ENCODE peak calls at places on chromosomes 2 and 18, in seven cellular contexts. Q is H9, J is IMR-90, U is H1, T is mesenchymal stem cell, G is neuronal stem cell, R is trophoblast cell. Y is an unnamed sample.

GRCh38 chr2:160703648-160704585 is 210.3 kb upstream of the RBMS1 start:
- DNase-seq in J (no peak), T (peak), R (peak), G (peak), Q (peak), U (no peak), Y (peak)

GRCh38 chr2:195520671-195521155 is 136.3 kb upstream of the SLC39A10 start:
- DNase-seq in U (no peak), R (peak), G (no peak), Q (no peak), J (peak), T (peak), Y (peak)

GRCh38 chr2:7785700-7786099 is 868.5 kb downstream of the RNF144A start:
- DNase-seq in R (no peak), Q (no peak), U (no peak), T (no peak), J (no peak), G (no peak), Y (no peak)

GRCh38 chr2:219851801-219852481 is 224.5 kb downstream of the SLC4A3 start:
- DNase-seq in J (peak), U (no peak), T (no peak), R (peak), Q (no peak), G (peak), Y (no peak)

GRCh38 chr2:119765404-119766002 is 5.8 kb downstream of the PTPN4 start:
- DNase-seq in Q (no peak), T (no peak), U (no peak), R (no peak), G (no peak), J (no peak), Y (no peak)

GRCh38 chr2:46267616-46268015 is 29.6 kb upstream of the EPAS1 start:
- DNase-seq in G (no peak), J (peak), Q (no peak), T (peak), U (no peak), R (no peak), Y (no peak)

GRCh38 chr2:197576631-197577030 is 60.8 kb downstream of the MOB4 start:
- DNase-seq in U (no peak), R (no peak), J (peak), G (no peak), Q (no peak), T (no peak), Y (peak)

GRCh38 chr2:168913171-168913484 is 12.0 kb downstream of the G6PC2 start:
- DNase-seq in J (no peak), G (no peak), Q (no peak), R (no peak), U (no peak), T (no peak), Y (no peak)

GRCh38 chr2:40202798-40203400 is 249.0 kb downstream of the SLC8A1 start:
- DNase-seq in Q (no peak), J (peak), G (no peak), T (peak), U (no peak), R (no peak), Y (peak)

GRCh38 chr2:238875531-238876231 is 27.8 kb downstream of the TWIST2 start:
- DNase-seq in U (no peak), R (no peak), Q (no peak), G (no peak), J (no peak), T (no peak), Y (no peak)

GRCh38 chr2:21812766-21813165 is 689.0 kb downstream of the TDRD15 start:
- DNase-seq in R (no peak), G (no peak), J (peak), Q (no peak), U (no peak), T (no peak), Y (peak)

GRCh38 chr18:78915446-78916008 is 64.1 kb upstream of the SALL3 start:
- DNase-seq in J (no peak), U (no peak), T (no peak), R (no peak), Q (no peak), G (no peak), Y (no peak)

GRCh38 chr2:238439093-238439849 is 12.5 kb downstream of the ASB1 start:
- DNase-seq in J (peak), U (no peak), G (no peak), Q (no peak), T (no peak), R (peak), Y (peak)

GRCh38 chr2:186575302-186575701 is 14.6 kb upstream of the ITGAV start:
- DNase-seq in G (no peak), Q (no peak), J (peak), U (no peak), R (peak), T (peak), Y (peak)

GRCh38 chr2:29589440-29590103 is 331.8 kb downstream of the ALK start:
- DNase-seq in R (no peak), T (no peak), J (no peak), Q (no peak), U (no peak), G (no peak), Y (no peak)

GRCh38 chr2:191251014-191251413 is 5.8 kb downstream of the MYO1B start:
- DNase-seq in T (peak), G (no peak), J (no peak), U (no peak), R (no peak), Q (no peak), Y (peak)

GRCh38 chr2:55013936-55014335 is 36.3 kb downstream of the RTN4 start:
- DNase-seq in G (no peak), U (no peak), J (no peak), Q (no peak), T (no peak), R (no peak), Y (no peak)

GRCh38 chr2:177753682-177754475 is 318.7 kb downstream of the PDE11A start:
- DNase-seq in R (peak), Q (peak), T (peak), G (peak), J (peak), U (no peak), Y (peak)

GRCh38 chr2:237692601-237693079 is 65.3 kb downstream of the LRRFIP1 start:
- DNase-seq in T (peak), Q (peak), G (no peak), R (no peak), J (no peak), U (no peak), Y (peak)

GRCh38 chr2:24513266-24513665 is 22.2 kb downstream of the NCOA1 start:
- DNase-seq in U (no peak), Q (no peak), J (no peak), R (no peak), G (no peak), T (no peak), Y (no peak)

GRCh38 chr2:41782306-41783158 is 265.3 kb upstream of the PKDCC start:
- DNase-seq in Q (no peak), G (peak), J (peak), R (peak), T (peak), U (no peak), Y (peak)

GRCh38 chr2:164617466-164617865 is 3.8 kb downstream of the GRB14 start:
- DNase-seq in Q (no peak), U (no peak), T (peak), R (no peak), J (no peak), G (no peak), Y (no peak)

DNA sequence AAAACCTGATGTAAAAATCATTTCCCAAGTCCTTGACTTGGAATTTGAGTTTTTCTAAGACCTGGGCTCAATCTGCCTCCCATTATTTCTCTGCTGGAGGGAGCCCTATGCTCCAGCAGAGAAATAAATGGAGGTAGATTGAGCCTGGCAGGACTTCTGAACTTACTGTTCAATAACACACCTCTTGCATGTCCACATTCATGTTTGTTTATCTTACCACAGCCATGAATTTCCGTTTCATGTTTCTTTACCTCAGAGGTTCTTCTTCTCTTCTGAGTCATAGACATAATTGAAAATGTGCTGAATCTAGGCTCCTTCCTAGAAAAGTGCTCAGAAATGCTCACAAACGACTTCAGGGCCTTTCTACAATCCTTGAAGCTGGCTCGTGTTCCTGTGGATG is 170.8 kb downstream of the PMAIP1 start:
- DNase-seq in T (peak), U (no peak), R (no peak), G (no peak), Q (no peak), J (no peak), Y (no peak)
- H4K8ac ChIP-seq in T (no peak), U (no peak), R (no peak), G (no peak), Q (no peak), J (no peak), Y (no peak)

DNA sequence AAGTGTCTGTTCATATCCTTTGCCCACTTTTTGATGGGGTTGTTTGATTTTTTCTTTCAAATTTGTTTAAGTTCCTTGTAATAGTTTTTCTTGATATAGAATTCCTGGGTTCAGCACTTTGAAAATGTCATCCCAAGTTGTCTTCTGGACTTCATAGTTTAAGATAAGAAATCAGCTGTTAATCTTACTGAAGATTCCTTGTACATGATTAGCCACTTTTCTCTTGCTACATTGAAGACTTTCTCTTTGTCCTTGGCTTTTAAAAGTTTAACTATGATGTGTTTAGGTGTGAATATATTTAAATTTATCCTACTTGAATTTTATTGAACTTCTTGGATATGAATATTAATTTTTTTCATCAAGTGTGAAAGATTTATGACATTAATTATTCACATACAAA is 387.2 kb upstream of the CWC22 start:
- DNase-seq in J (no peak), R (no peak), T (peak), Q (no peak), U (no peak), G (no peak), Y (no peak)
- H2AK5ac ChIP-seq in J (no peak), R (no peak), T (no peak), Q (no peak), U (no peak), G (no peak), Y (no peak)

GRCh38 chr2:3902131-3902530 is 198.8 kb downstream of the DCDC2C start:
- DNase-seq in T (no peak), U (no peak), R (no peak), J (no peak), Q (no peak), G (no peak), Y (no peak)
- H4K8ac ChIP-seq in T (no peak), U (no peak), R (no peak), J (no peak), Q (no peak), G (no peak), Y (no peak)

GRCh38 chr2:15819576-15820282 is 120.6 kb upstream of the MYCN start:
- DNase-seq in R (no peak), G (peak), U (no peak), Q (no peak), J (no peak), T (no peak), Y (no peak)

GRCh38 chr2:15818881-15819280 is 121.5 kb upstream of the MYCN start:
- DNase-seq in U (no peak), G (no peak), Q (no peak), J (no peak), R (no peak), T (no peak), Y (no peak)

GRCh38 chr2:15820927-15821326 is 119.4 kb upstream of the MYCN start:
- DNase-seq in J (no peak), U (no peak), Q (no peak), G (no peak), T (no peak), R (no peak), Y (no peak)

GRCh38 chr2:15818186-15818795 is 122.1 kb upstream of the MYCN start:
- DNase-seq in U (no peak), G (no peak), J (no peak), T (no peak), R (no peak), Q (no peak), Y (no peak)

GRCh38 chr2:15820283-15820591 is 120.1 kb upstream of the MYCN start:
- DNase-seq in J (no peak), U (no peak), R (no peak), G (no peak), Q (no peak), T (no peak), Y (no peak)
- H2AK5ac ChIP-seq in J (no peak), U (no peak), R (no peak), G (no peak), Q (no peak), T (no peak), Y (no peak)

GRCh38 chr2:97748397-97748796 is 35.0 kb downstream of the ZAP70 start:
- DNase-seq in Q (peak), U (peak), J (no peak), T (no peak), R (peak), G (peak), Y (peak)
- H4K8ac ChIP-seq in Q (no peak), U (no peak), J (no peak), T (no peak), R (no peak), G (no peak), Y (no peak)

GRCh38 chr2:241641631-241642030 is 4.1 kb downstream of the ATG4B start:
- DNase-seq in Q (no peak), U (no peak), G (no peak), T (no peak), R (no peak), J (no peak), Y (no peak)
- H2AK5ac ChIP-seq in Q (no peak), U (no peak), G (no peak), T (no peak), R (no peak), J (no peak), Y (no peak)

GRCh38 chr2:5668682-5669267 is 23.4 kb upstream of the SOX11 start:
- DNase-seq in T (no peak), Q (no peak), J (no peak), U (no peak), G (no peak), R (no peak), Y (no peak)
- H4K8ac ChIP-seq in T (no peak), Q (no peak), J (no peak), U (no peak), G (no peak), R (no peak), Y (no peak)

GRCh38 chr2:125341353-125341752 is 1314.6 kb upstream of the GYPC start:
- DNase-seq in T (no peak), U (no peak), Q (no peak), J (no peak), R (no peak), G (no peak), Y (no peak)
- H2AK5ac ChIP-seq in T (no peak), U (no peak), Q (no peak), J (no peak), R (no peak), G (no peak), Y (no peak)

GRCh38 chr18:71131918-71132317 is 843.1 kb downstream of the SOCS6 start:
- DNase-seq in T (no peak), U (no peak), R (no peak), G (no peak), J (no peak), Q (no peak), Y (no peak)

GRCh38 chr18:71134122-71134521 is 845.3 kb downstream of the SOCS6 start:
- DNase-seq in U (no peak), R (no peak), J (no peak), Q (no peak), G (no peak), T (no peak), Y (no peak)

DNA sequence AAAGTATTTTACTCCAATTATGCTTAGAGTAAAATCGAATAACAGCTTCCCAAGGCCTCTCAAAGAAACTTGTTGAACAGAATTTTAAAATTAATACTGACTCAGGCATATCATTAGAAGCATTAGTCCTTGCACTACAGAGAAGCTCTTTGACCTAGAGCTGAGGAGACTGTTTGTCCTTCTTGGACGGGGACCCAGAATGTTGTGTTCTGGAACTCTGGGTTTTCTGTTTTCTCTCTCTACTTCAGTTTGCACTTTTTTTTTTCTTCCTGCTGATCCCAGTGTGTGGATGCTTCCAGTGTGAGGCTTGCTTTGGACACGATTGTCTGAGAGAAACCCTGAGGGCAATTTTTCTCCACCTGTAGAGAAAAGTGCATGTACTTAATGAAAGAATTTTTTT is 847.6 kb downstream of the SOCS6 start:
- DNase-seq in T (no peak), Q (no peak), R (no peak), J (no peak), U (no peak), G (no peak), Y (no peak)
- H4K8ac ChIP-seq in T (no peak), Q (no peak), R (no peak), J (no peak), U (no peak), G (no peak), Y (no peak)

GRCh38 chr2:85871494-85872164 is 17.2 kb downstream of the ST3GAL5 start:
- DNase-seq in U (no peak), T (no peak), J (no peak), Q (no peak), G (no peak), R (no peak), Y (no peak)

GRCh38 chr2:85873679-85874078 is 15.1 kb downstream of the ST3GAL5 start:
- DNase-seq in T (no peak), U (no peak), G (no peak), R (no peak), Q (no peak), J (no peak), Y (peak)

GRCh38 chr2:85872536-85873161 is 16.1 kb downstream of the ST3GAL5 start:
- DNase-seq in Q (peak), U (no peak), J (no peak), G (no peak), T (no peak), R (no peak), Y (peak)

GRCh38 chr2:85878719-85879390 is 9.9 kb downstream of the ST3GAL5 start:
- DNase-seq in J (no peak), Q (no peak), G (no peak), U (no peak), T (peak), R (no peak), Y (no peak)

DNA sequence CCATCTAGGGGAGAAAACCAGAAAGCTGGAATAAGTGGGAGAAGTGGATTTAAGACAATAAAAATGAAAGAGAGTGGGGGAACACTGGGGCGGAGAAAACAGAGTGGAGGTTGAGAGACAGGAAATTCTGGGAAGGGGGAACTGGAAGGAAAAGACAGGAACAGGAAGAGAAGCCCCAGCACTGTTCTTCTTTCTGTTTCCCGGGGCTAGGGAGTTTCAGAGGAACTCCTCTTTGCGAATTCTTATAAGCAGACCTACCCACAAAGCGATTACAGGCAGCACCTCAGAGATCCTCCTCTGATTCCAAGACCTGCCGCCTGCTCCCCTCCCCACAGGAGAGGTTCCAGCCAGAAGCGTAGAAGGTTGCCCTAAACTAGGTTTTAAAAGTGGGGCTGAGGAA is 13.2 kb downstream of the ST3GAL5 start:
- DNase-seq in J (no peak), Q (no peak), T (no peak), U (no peak), G (no peak), R (no peak), Y (no peak)
- H2AK5ac ChIP-seq in J (no peak), Q (no peak), T (no peak), U (no peak), G (no peak), R (no peak), Y (no peak)

Y was measured in mesendoderm.